ENCODE peak calls at places on chromosome 9, in five cellular contexts. One of them, this sample, is unnamed.
A peak's percentile ranks its signal among the peaks of the same experiment; 100 is the strongest.

GRCh38 chr9:2785060-2785459 is 58.8 kb downstream of the PUM3 start:
- DNase-seq in bronchial epithelial cell: no peak
- DNase-seq in fibroblast of pulmonary artery: peak; percentile 34
- DNase-seq in HCT116: no peak
- DNase-seq in AG04449: no peak
- DNase-seq in this sample: no peak

GRCh38 chr9:76654051-76654461 is 110.2 kb upstream of the PCA3 start:
- DNase-seq in HCT116: no peak
- DNase-seq in AG04449: no peak
- DNase-seq in fibroblast of pulmonary artery: peak; percentile 61
- DNase-seq in bronchial epithelial cell: no peak
- DNase-seq in this sample: no peak

GRCh38 chr9:122912964-122913673 is at the start of gene ZBTB6:
- DNase-seq in AG04449: peak; percentile 16
- DNase-seq in bronchial epithelial cell: peak; percentile 79
- DNase-seq in fibroblast of pulmonary artery: peak; percentile 86
- DNase-seq in HCT116: peak; percentile 79
- DNase-seq in this sample: no peak

GRCh38 chr9:89608646-89609335 is 4.0 kb downstream of the GADD45G start:
- DNase-seq in bronchial epithelial cell: no peak
- DNase-seq in HCT116: no peak
- DNase-seq in AG04449: no peak
- DNase-seq in fibroblast of pulmonary artery: no peak
- DNase-seq in this sample: no peak

GRCh38 chr9:91840469-91840868 is 109.6 kb downstream of the ROR2 start:
- DNase-seq in AG04449: no peak
- DNase-seq in bronchial epithelial cell: no peak
- DNase-seq in fibroblast of pulmonary artery: no peak
- DNase-seq in HCT116: no peak
- DNase-seq in this sample: no peak

GRCh38 chr9:93054758-93055704 is 3.5 kb upstream of the SUSD3 start:
- DNase-seq in bronchial epithelial cell: no peak
- DNase-seq in fibroblast of pulmonary artery: no peak
- DNase-seq in HCT116: no peak
- DNase-seq in AG04449: no peak
- DNase-seq in this sample: no peak

GRCh38 chr9:89436963-89437625 is 60.8 kb downstream of the SEMA4D start:
- DNase-seq in bronchial epithelial cell: peak; percentile 53
- DNase-seq in HCT116: no peak
- DNase-seq in AG04449: no peak
- DNase-seq in fibroblast of pulmonary artery: no peak
- DNase-seq in this sample: no peak

GRCh38 chr9:6068983-6069382 is 53.6 kb upstream of the RANBP6 start:
- DNase-seq in AG04449: no peak
- DNase-seq in bronchial epithelial cell: no peak
- DNase-seq in fibroblast of pulmonary artery: no peak
- DNase-seq in HCT116: no peak
- DNase-seq in this sample: no peak

GRCh38 chr9:69412741-69413150 is 87.7 kb downstream of the ENTREP1 start:
- DNase-seq in HCT116: peak; percentile 51
- DNase-seq in fibroblast of pulmonary artery: peak; percentile 77
- DNase-seq in AG04449: no peak
- DNase-seq in bronchial epithelial cell: peak; percentile 20
- DNase-seq in this sample: no peak

GRCh38 chr9:94950733-94951590 is 224.5 kb downstream of the AOPEP start:
- DNase-seq in AG04449: no peak
- DNase-seq in bronchial epithelial cell: peak; percentile 33
- DNase-seq in fibroblast of pulmonary artery: peak; percentile 44
- DNase-seq in HCT116: no peak
- DNase-seq in this sample: no peak

GRCh38 chr9:35940474-35941467 is 17.2 kb downstream of the OR2S2 start:
- DNase-seq in bronchial epithelial cell: no peak
- DNase-seq in AG04449: no peak
- DNase-seq in HCT116: no peak
- DNase-seq in fibroblast of pulmonary artery: no peak
- DNase-seq in this sample: no peak

GRCh38 chr9:18658764-18659705 is 185.1 kb downstream of the ADAMTSL1 start:
- DNase-seq in AG04449: no peak
- DNase-seq in fibroblast of pulmonary artery: peak; percentile 80
- DNase-seq in HCT116: no peak
- DNase-seq in bronchial epithelial cell: peak; percentile 26
- DNase-seq in this sample: no peak

GRCh38 chr9:76654575-76654974 is 109.7 kb upstream of the PCA3 start:
- DNase-seq in HCT116: no peak
- DNase-seq in AG04449: peak; percentile 92
- DNase-seq in fibroblast of pulmonary artery: peak; percentile 95
- DNase-seq in bronchial epithelial cell: peak; percentile 91
- DNase-seq in this sample: no peak

GRCh38 chr9:129887210-129888084 is 52.2 kb downstream of the USP20 start:
- DNase-seq in AG04449: no peak
- DNase-seq in HCT116: no peak
- DNase-seq in bronchial epithelial cell: no peak
- DNase-seq in fibroblast of pulmonary artery: peak; percentile 84
- DNase-seq in this sample: no peak

GRCh38 chr9:135605238-135605781 is 34.0 kb downstream of the GLT6D1 start:
- DNase-seq in AG04449: no peak
- DNase-seq in HCT116: no peak
- DNase-seq in bronchial epithelial cell: no peak
- DNase-seq in fibroblast of pulmonary artery: no peak
- DNase-seq in this sample: peak; percentile 55

GRCh38 chr9:121844090-121844489 is 192.7 kb downstream of the DAB2IP start:
- DNase-seq in bronchial epithelial cell: no peak
- DNase-seq in fibroblast of pulmonary artery: peak; percentile 50
- DNase-seq in HCT116: no peak
- DNase-seq in AG04449: no peak
- DNase-seq in this sample: no peak

GRCh38 chr9:35164711-35165110 is 2.9 kb downstream of the UNC13B start:
- DNase-seq in fibroblast of pulmonary artery: peak; percentile 71
- DNase-seq in bronchial epithelial cell: peak; percentile 13
- DNase-seq in AG04449: no peak
- DNase-seq in HCT116: no peak
- DNase-seq in this sample: no peak

GRCh38 chr9:27365977-27366376 is 69.0 kb upstream of the EQTN start:
- DNase-seq in HCT116: no peak
- DNase-seq in AG04449: no peak
- DNase-seq in bronchial epithelial cell: no peak
- DNase-seq in fibroblast of pulmonary artery: no peak
- DNase-seq in this sample: no peak

GRCh38 chr9:98502311-98502975 is 206.3 kb downstream of the GABBR2 start:
- DNase-seq in fibroblast of pulmonary artery: peak; percentile 54
- DNase-seq in HCT116: no peak
- DNase-seq in bronchial epithelial cell: peak; percentile 63
- DNase-seq in AG04449: no peak
- DNase-seq in this sample: no peak

GRCh38 chr9:5442400-5443011 is 4.8 kb upstream of the PLGRKT start:
- DNase-seq in fibroblast of pulmonary artery: peak; percentile 81
- DNase-seq in bronchial epithelial cell: peak; percentile 65
- DNase-seq in HCT116: no peak
- DNase-seq in AG04449: no peak
- DNase-seq in this sample: no peak

GRCh38 chr9:27784999-27785713 is 211.9 kb upstream of the C9orf72 start:
- DNase-seq in HCT116: no peak
- DNase-seq in AG04449: no peak
- DNase-seq in bronchial epithelial cell: peak; percentile 83
- DNase-seq in fibroblast of pulmonary artery: peak; percentile 14
- DNase-seq in this sample: no peak

GRCh38 chr9:83062653-83063527 is at the start of gene RASEF:
- DNase-seq in fibroblast of pulmonary artery: no peak
- DNase-seq in bronchial epithelial cell: peak; percentile 47
- DNase-seq in HCT116: no peak
- DNase-seq in AG04449: no peak
- DNase-seq in this sample: peak; percentile 86

GRCh38 chr9:126068534-126069230 is 257.9 kb upstream of the MVB12B start:
- DNase-seq in HCT116: no peak
- DNase-seq in AG04449: no peak
- DNase-seq in fibroblast of pulmonary artery: no peak
- DNase-seq in bronchial epithelial cell: no peak
- DNase-seq in this sample: no peak

GRCh38 chr9:107213561-107214028 is 69.5 kb upstream of the RAD23B start:
- DNase-seq in fibroblast of pulmonary artery: peak; percentile 91
- DNase-seq in bronchial epithelial cell: peak; percentile 95
- DNase-seq in HCT116: peak; percentile 96
- DNase-seq in AG04449: peak; percentile 94
- DNase-seq in this sample: no peak

GRCh38 chr9:127989094-127989493 is 8.3 kb upstream of the EEIG1 start:
- DNase-seq in AG04449: no peak
- DNase-seq in fibroblast of pulmonary artery: no peak
- DNase-seq in HCT116: no peak
- DNase-seq in bronchial epithelial cell: no peak
- DNase-seq in this sample: no peak

GRCh38 chr9:113164536-113165300 is 13.9 kb downstream of the SLC31A2 start:
- DNase-seq in fibroblast of pulmonary artery: peak; percentile 64
- DNase-seq in AG04449: no peak
- DNase-seq in HCT116: no peak
- DNase-seq in bronchial epithelial cell: no peak
- DNase-seq in this sample: no peak

GRCh38 chr9:133134419-133135190 is 13.6 kb upstream of the RALGDS start:
- DNase-seq in AG04449: no peak
- DNase-seq in HCT116: no peak
- DNase-seq in bronchial epithelial cell: peak; percentile 30
- DNase-seq in fibroblast of pulmonary artery: no peak
- DNase-seq in this sample: no peak

GRCh38 chr9:10525972-10526371 is 86.8 kb downstream of the PTPRD start:
- DNase-seq in AG04449: no peak
- DNase-seq in fibroblast of pulmonary artery: no peak
- DNase-seq in bronchial epithelial cell: no peak
- DNase-seq in HCT116: no peak
- DNase-seq in this sample: no peak

GRCh38 chr9:25224309-25224708 is 453.9 kb downstream of the TUSC1 start:
- DNase-seq in AG04449: no peak
- DNase-seq in HCT116: no peak
- DNase-seq in fibroblast of pulmonary artery: no peak
- DNase-seq in bronchial epithelial cell: no peak
- DNase-seq in this sample: no peak

GRCh38 chr9:86856259-86856658 is 91.0 kb downstream of the GAS1 start:
- DNase-seq in AG04449: no peak
- DNase-seq in fibroblast of pulmonary artery: no peak
- DNase-seq in bronchial epithelial cell: no peak
- DNase-seq in HCT116: no peak
- DNase-seq in this sample: no peak
- TF ChIP-seq CTCF in AG04449: no peak
- TF ChIP-seq CTCF in fibroblast of pulmonary artery: no peak
- TF ChIP-seq CTCF in bronchial epithelial cell: no peak
- TF ChIP-seq CTCF in HCT116: no peak
- TF ChIP-seq CTCF in this sample: no peak

DNA sequence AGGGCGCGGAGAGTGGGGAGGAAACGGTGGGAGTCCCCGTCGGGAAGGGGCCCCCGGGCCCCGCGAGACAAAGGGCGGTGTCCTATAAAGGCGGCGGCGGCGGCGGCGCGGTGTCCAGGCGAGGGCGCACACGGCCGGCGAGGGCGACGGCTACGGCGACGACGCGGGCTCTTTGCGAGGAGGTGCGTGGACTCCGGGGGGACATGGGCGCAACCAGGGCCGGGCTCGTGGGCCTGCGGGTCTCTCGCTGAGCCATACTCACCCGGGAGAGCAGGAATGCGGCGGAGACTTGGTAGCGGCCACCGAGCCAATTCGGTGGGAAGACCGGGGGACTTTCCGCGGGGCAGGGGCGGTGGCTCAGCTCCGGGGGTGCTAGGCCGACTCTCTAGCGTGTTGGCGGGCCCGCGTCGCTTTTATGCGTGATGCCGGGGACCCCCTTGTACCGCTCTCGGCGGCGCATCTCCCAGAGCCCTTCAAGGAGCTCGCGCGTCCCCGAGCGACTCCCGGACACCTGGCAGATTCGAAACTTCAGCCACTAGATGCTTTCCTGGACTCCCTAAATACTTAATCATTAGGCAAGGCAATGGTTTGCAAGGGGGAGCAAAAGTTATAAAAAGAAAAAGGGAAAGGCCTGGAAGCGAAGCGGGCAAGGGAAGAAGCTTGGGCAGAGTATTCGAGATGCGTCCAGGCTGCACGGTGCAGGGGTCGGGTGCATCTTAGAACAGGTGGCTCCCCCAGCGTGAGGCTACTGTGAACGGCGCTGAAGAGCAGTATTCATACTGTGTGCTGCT is 5.9 kb upstream of the TAL2 start:
- DNase-seq in AG04449: no peak
- DNase-seq in bronchial epithelial cell: no peak
- DNase-seq in HCT116: no peak
- DNase-seq in fibroblast of pulmonary artery: no peak
- DNase-seq in this sample: no peak
- TF ChIP-seq CTCF in AG04449: no peak
- TF ChIP-seq CTCF in bronchial epithelial cell: peak; percentile 17
- TF ChIP-seq CTCF in HCT116: no peak
- TF ChIP-seq CTCF in fibroblast of pulmonary artery: no peak
- TF ChIP-seq CTCF in this sample: peak; percentile 34

DNA sequence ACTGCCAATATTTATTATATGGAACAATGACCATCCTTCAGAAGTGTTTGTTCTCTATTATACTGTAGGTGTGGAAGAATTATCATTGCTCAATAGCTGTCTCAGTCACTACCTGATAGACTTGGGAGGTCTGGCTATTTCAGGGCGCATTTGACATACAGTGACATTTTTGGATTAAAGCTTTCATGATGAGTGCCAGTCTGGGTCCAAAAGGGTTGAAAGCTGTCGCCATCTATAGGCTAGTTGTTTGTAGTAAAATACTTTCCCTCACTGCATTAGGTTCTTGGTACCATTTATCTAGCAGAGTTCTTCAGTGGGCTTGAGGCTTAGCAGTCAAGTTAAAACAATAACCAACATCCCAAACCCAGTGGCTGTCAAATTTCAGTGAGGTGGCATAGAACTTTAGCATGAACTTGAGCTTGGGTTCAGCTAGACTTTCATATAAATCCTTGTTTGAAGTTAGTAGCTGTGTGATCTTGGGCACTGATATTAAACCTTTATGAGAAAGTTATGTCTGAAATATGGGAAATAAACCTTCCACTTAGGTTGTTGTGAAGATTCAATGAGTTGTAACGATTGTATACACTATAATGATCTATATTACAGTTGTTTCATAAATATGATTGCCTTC is 110.5 kb upstream of the CDKN2B start:
- DNase-seq in bronchial epithelial cell: peak; percentile 72
- DNase-seq in AG04449: no peak
- DNase-seq in HCT116: no peak
- DNase-seq in fibroblast of pulmonary artery: peak; percentile 72
- DNase-seq in this sample: no peak
- TF ChIP-seq CTCF in bronchial epithelial cell: peak; percentile 66
- TF ChIP-seq CTCF in AG04449: peak; percentile 51
- TF ChIP-seq CTCF in HCT116: peak; percentile 65
- TF ChIP-seq CTCF in fibroblast of pulmonary artery: peak; percentile 77
- TF ChIP-seq CTCF in this sample: peak; percentile 48

GRCh38 chr9:136996361-136997281 is at the start of gene CLIC3:
- DNase-seq in fibroblast of pulmonary artery: no peak
- DNase-seq in AG04449: no peak
- DNase-seq in HCT116: no peak
- DNase-seq in bronchial epithelial cell: peak; percentile 16
- DNase-seq in this sample: no peak

GRCh38 chr9:136995772-136996308 is 528 bp downstream of the CLIC3 start:
- DNase-seq in AG04449: no peak
- DNase-seq in fibroblast of pulmonary artery: no peak
- DNase-seq in HCT116: no peak
- DNase-seq in bronchial epithelial cell: no peak
- DNase-seq in this sample: no peak

GRCh38 chr9:136997355-136997754 is 987 bp upstream of the CLIC3 start:
- DNase-seq in AG04449: no peak
- DNase-seq in bronchial epithelial cell: no peak
- DNase-seq in HCT116: no peak
- DNase-seq in fibroblast of pulmonary artery: no peak
- DNase-seq in this sample: no peak

GRCh38 chr9:136995370-136995769 is 998 bp downstream of the CLIC3 start:
- DNase-seq in AG04449: no peak
- DNase-seq in HCT116: no peak
- DNase-seq in bronchial epithelial cell: no peak
- DNase-seq in fibroblast of pulmonary artery: no peak
- DNase-seq in this sample: no peak

GRCh38 chr9:136997830-136998234 is 1.5 kb upstream of the CLIC3 start:
- DNase-seq in fibroblast of pulmonary artery: no peak
- DNase-seq in bronchial epithelial cell: no peak
- DNase-seq in HCT116: no peak
- DNase-seq in AG04449: no peak
- DNase-seq in this sample: no peak
- TF ChIP-seq CTCF in fibroblast of pulmonary artery: no peak
- TF ChIP-seq CTCF in bronchial epithelial cell: no peak
- TF ChIP-seq CTCF in HCT116: no peak
- TF ChIP-seq CTCF in AG04449: no peak
- TF ChIP-seq CTCF in this sample: no peak

This sample was measured in type B pancreatic cell.